ENCODE peak calls at places on chromosomes 11 and 22, in four cellular contexts. R, D, G and Z are unnamed samples.

GRCh38 chr22:36546932-36547331 is 18.0 kb upstream of the EIF3D start:
- DNase-seq in R (no peak), G (no peak), D (peak), Z (no peak)

GRCh38 chr11:19025799-19026406 is 34.6 kb downstream of the MRGPRX2 start:
- DNase-seq in D (no peak), R (no peak), G (no peak), Z (no peak)

GRCh38 chr11:104033134-104033533 is 3.3 kb upstream of the DDI1 start:
- DNase-seq in G (no peak), D (peak), R (no peak), Z (no peak)

GRCh38 chr22:41504397-41504796 is 35.5 kb downstream of the ACO2 start:
- DNase-seq in D (no peak), G (no peak), R (no peak), Z (no peak)

GRCh38 chr11:89381094-89381493 is 110.1 kb downstream of the NOX4 start:
- DNase-seq in D (no peak), R (no peak), G (no peak), Z (no peak)

GRCh38 chr22:35921777-35922176 is 106.8 kb downstream of the RBFOX2 start:
- DNase-seq in G (no peak), D (peak), R (no peak), Z (peak)

GRCh38 chr11:489610-490185 is 17.3 kb downstream of the RNH1 start:
- DNase-seq in R (no peak), D (no peak), G (no peak), Z (no peak)

GRCh38 chr22:19446603-19447387 is 716 bp downstream of the C22orf39 start:
- DNase-seq in D (no peak), R (no peak), G (no peak), Z (peak)

GRCh38 chr11:65522640-65523322 is 2.1 kb upstream of the SCYL1 start:
- DNase-seq in R (no peak), G (no peak), D (no peak), Z (no peak)

GRCh38 chr11:4455439-4455838 is 6.3 kb downstream of the OR52K2 start:
- DNase-seq in D (no peak), R (peak), G (no peak), Z (no peak)

GRCh38 chr22:49534386-49534785 is 293.3 kb downstream of the BRD1 start:
- DNase-seq in R (no peak), G (no peak), D (no peak), Z (peak)

GRCh38 chr11:35945137-35945518 is 1.3 kb downstream of the LDLRAD3 start:
- DNase-seq in G (no peak), R (no peak), D (no peak), Z (no peak)

GRCh38 chr11:67999201-67999629 is 4.7 kb downstream of the UNC93B1 start:
- DNase-seq in D (no peak), R (no peak), G (no peak), Z (no peak)